ENCODE peak calls at places on chromosomes 6 and 20, in four cellular contexts. P, G, O and U are unnamed samples.

GRCh38 chr6:90168693-90169131 is 127.9 kb downstream of the BACH2 start:
- DNase-seq in O (no peak), G (no peak), P (peak; percentile 79), U (no peak)

GRCh38 chr20:48210111-48211029 is 425.1 kb upstream of the SULF2 start:
- DNase-seq in O (no peak), G (no peak), P (no peak), U (no peak)

GRCh38 chr20:17594443-17594842 is 24.6 kb downstream of the DSTN start:
- DNase-seq in P (peak; percentile 87), G (no peak), O (no peak), U (no peak)

GRCh38 chr20:24674921-24675605 is 205.6 kb downstream of the SYNDIG1 start:
- DNase-seq in G (no peak), O (no peak), P (no peak), U (no peak)

GRCh38 chr20:1417273-1417672 is 24.4 kb upstream of the FKBP1A start:
- DNase-seq in O (no peak), G (no peak), P (peak; percentile 49), U (no peak)

GRCh38 chr6:37691904-37692806 is 5.5 kb downstream of the MDGA1 start:
- DNase-seq in G (peak; percentile 89), O (peak; percentile 69), P (peak; percentile 58), U (no peak)

GRCh38 chr6:154938245-154938583 is 56.9 kb upstream of the TIAM2 start:
- DNase-seq in G (no peak), P (no peak), O (no peak), U (no peak)

GRCh38 chr6:111521497-111522275 is 38.7 kb upstream of the REV3L start:
- DNase-seq in G (no peak), P (peak; percentile 61), O (no peak), U (no peak)

GRCh38 chr6:89581669-89582068 is 56.9 kb downstream of the LYRM2 start:
- DNase-seq in O (no peak), G (no peak), P (no peak), U (no peak)

GRCh38 chr6:141677598-141678211 is 455.0 kb upstream of the GJE1 start:
- DNase-seq in P (peak; percentile 47), G (no peak), O (no peak), U (peak; percentile 9)

GRCh38 chr6:41027799-41028617 is 11.0 kb downstream of the UNC5CL start:
- DNase-seq in O (peak; percentile 60), G (peak; percentile 86), P (peak; percentile 44), U (peak; percentile 82)

DNA sequence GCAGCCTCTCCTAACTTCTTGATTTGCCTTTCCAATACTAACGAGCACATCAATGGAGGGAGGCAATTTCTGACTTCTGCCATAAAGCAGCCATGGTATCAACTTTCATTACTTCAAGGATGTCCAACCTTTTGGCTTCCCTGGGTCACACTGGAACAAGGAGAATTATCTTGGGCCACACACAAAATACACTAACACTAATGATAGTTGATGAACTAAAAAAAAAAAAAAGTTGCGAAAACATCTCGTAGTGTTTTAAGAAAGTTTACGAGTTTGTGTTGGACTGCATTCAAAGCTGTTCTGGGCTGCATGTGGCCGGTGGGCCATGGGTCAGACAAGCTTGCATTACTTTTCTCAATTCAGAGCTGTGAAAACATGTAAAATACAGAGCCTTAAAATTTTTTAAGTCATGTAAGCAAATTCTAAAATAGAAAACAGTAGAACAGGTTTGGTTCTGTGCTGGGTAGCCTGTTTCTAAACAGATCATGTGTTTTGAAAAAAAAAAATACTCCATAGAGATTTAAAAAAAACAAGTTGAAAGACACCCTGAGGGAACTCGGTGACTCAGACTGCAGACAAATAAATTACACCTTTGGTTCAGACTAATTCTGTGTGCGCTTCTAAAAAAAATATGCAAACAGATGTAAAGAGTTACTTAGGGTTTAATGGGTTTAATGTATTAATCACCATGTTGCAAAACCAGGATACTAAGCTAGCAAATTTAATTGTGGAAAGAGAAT is 43.6 kb upstream of the SLC22A23 start:
- DNase-seq in O (no peak), G (no peak), P (peak; percentile 71), U (no peak)
- H2BK5ac ChIP-seq in O (no peak overlapping the region), G (no peak overlapping the region), P (no peak overlapping the region), U (no peak overlapping the region)

GRCh38 chr6:19857139-19857538 is 20.0 kb downstream of the ID4 start:
- DNase-seq in G (no peak), P (no peak), O (no peak), U (no peak)
- H2AFZ ChIP-seq in G (no peak overlapping the region), P (no peak overlapping the region), O (no peak overlapping the region), U (no peak overlapping the region)

GRCh38 chr20:47016068-47016664 is 121.5 kb downstream of the EYA2 start:
- DNase-seq in P (no peak), G (no peak), O (no peak), U (no peak)
- H2BK5ac ChIP-seq in P (no peak overlapping the region), G (no peak overlapping the region), O (no peak overlapping the region), U (no peak overlapping the region)

GRCh38 chr6:137536104-137536773 is 42.0 kb upstream of the OLIG3 start:
- DNase-seq in O (no peak), G (no peak), P (no peak), U (no peak)
- H2AFZ ChIP-seq in O (peak overlapping the region; percentile 8), G (no peak overlapping the region), P (no peak overlapping the region), U (no peak overlapping the region)

GRCh38 chr20:50029083-50029696 is 46.4 kb downstream of the SNAI1 start:
- DNase-seq in O (no peak), P (no peak), G (no peak), U (no peak)

GRCh38 chr20:50023116-50023802 is 40.5 kb downstream of the SNAI1 start:
- DNase-seq in O (no peak), P (no peak), G (no peak), U (no peak)

GRCh38 chr20:50027611-50028105 is 44.9 kb downstream of the SNAI1 start:
- DNase-seq in O (no peak), G (no peak), P (peak; percentile 92), U (no peak)

GRCh38 chr20:50029697-50030428 is 47.1 kb downstream of the SNAI1 start:
- DNase-seq in G (no peak), P (peak; percentile 95), O (no peak), U (no peak)

GRCh38 chr20:50026746-50027575 is 44.2 kb downstream of the SNAI1 start:
- DNase-seq in G (no peak), O (no peak), P (peak; percentile 15), U (no peak)
- H2BK5ac ChIP-seq in G (no peak overlapping the region), O (no peak overlapping the region), P (peak overlapping the region; percentile 75), U (no peak overlapping the region)

GRCh38 chr20:58238490-58238889 is 10.0 kb upstream of the ANKRD60 start:
- DNase-seq in O (no peak), G (no peak), P (no peak), U (no peak)
- H2AFZ ChIP-seq in O (no peak overlapping the region), G (no peak overlapping the region), P (no peak overlapping the region), U (no peak overlapping the region)

DNA sequence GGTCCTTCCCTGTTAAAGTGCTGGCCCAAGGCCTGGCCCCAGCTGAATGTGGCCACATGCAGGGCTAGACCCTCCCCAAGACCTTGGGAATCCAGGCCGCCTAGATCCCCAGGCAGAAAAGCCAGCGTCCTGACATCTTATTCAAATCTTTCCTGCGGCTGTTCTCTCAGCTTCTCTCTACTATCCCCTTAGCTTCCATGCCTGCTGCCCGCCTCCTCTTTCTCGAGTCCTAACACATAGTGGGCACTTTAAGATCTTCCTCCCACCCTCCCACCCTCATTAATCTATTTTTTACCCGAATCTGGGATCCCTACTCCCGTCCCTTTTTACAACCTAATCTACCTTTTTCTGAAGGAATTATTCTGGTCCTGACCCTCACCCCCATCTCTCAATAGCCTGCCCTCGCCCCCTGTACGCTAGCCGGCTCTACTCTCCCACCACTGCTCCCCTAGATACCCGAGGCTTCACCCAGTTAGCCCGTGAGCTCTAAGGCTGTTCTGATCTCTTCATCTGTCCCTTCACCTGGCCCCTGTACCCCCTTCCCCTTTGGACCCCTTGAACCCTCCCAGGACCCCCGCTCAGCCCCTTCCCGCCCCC is at the start of gene CCHCR1:
- DNase-seq in O (no peak), G (no peak), P (no peak), U (no peak)
- H2BK5ac ChIP-seq in O (peak within 1 kb of the TSS; percentile 69), G (no peak within 1 kb of the TSS), P (peak within 1 kb of the TSS; percentile 43), U (no peak within 1 kb of the TSS)

GRCh38 chr6:129890164-129890563 is 29.0 kb upstream of the TMEM244 start:
- DNase-seq in O (no peak), P (peak; percentile 78), G (no peak), U (no peak)
- H2AFZ ChIP-seq in O (peak overlapping the region; percentile 63), P (peak overlapping the region; percentile 71), G (no peak overlapping the region), U (no peak overlapping the region)

DNA sequence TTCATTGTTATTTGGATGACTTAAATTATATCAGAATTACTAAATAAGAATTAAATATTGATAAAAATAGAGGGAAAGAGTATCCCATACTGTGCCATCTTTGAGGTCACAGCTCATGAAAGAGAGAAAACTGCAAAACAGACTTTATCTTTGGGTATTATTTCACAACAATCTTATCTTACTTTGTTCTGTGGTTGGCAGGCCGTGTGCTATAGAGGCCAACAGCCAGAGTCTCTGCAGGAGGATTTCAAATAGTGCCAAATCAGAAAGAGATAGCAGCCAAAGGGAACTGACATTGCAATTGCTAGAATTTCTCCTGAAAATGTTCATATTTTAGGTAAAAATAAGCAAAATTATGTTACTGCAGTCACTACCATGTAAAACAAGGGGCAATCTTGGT is 354.2 kb downstream of the GRIK2 start:
- DNase-seq in P (no peak), O (no peak), G (no peak), U (no peak)
- H2BK5ac ChIP-seq in P (no peak overlapping the region), O (no peak overlapping the region), G (no peak overlapping the region), U (no peak overlapping the region)